ENCODE peak calls at places on chromosomes 13 and 19, in five cellular contexts. One of them, this sample, is unnamed.

GRCh38 chr13:73803997-73804396 is 330.2 kb downstream of the KLF12 start:
- DNase-seq in body of pancreas: no peak
- DNase-seq in stomach: no peak
- DNase-seq in heart left ventricle: no peak
- DNase-seq in fibroblast of the aortic adventitia: no peak
- DNase-seq in this sample: no peak

GRCh38 chr19:14375582-14376291 is 5.5 kb upstream of the ADGRE5 start:
- DNase-seq in stomach: no peak
- DNase-seq in body of pancreas: no peak
- DNase-seq in heart left ventricle: peak; percentile 81
- DNase-seq in fibroblast of the aortic adventitia: peak; percentile 54
- DNase-seq in this sample: peak; percentile 57

GRCh38 chr13:84645196-84646071 is 763.2 kb upstream of the SLITRK1 start:
- DNase-seq in body of pancreas: peak; percentile 6
- DNase-seq in heart left ventricle: no peak
- DNase-seq in stomach: no peak
- DNase-seq in fibroblast of the aortic adventitia: peak; percentile 92
- DNase-seq in this sample: no peak

GRCh38 chr13:77386880-77387606 is 60.1 kb upstream of the MYCBP2 start:
- DNase-seq in stomach: no peak
- DNase-seq in body of pancreas: no peak
- DNase-seq in fibroblast of the aortic adventitia: peak; percentile 73
- DNase-seq in heart left ventricle: no peak
- DNase-seq in this sample: no peak

GRCh38 chr19:16628984-16629691 is 1.1 kb upstream of the MED26 start:
- DNase-seq in heart left ventricle: no peak
- DNase-seq in fibroblast of the aortic adventitia: peak; percentile 82
- DNase-seq in stomach: peak; percentile 48
- DNase-seq in body of pancreas: peak; percentile 66
- DNase-seq in this sample: no peak

GRCh38 chr13:111662451-111662850 is 342.0 kb downstream of the TEX29 start:
- DNase-seq in body of pancreas: no peak
- DNase-seq in heart left ventricle: no peak
- DNase-seq in stomach: no peak
- DNase-seq in fibroblast of the aortic adventitia: no peak
- DNase-seq in this sample: no peak

GRCh38 chr19:51632126-51632525 is 1.9 kb upstream of the SIGLEC5 start:
- DNase-seq in heart left ventricle: no peak
- DNase-seq in fibroblast of the aortic adventitia: no peak
- DNase-seq in stomach: no peak
- DNase-seq in body of pancreas: no peak
- DNase-seq in this sample: no peak

GRCh38 chr19:15137777-15138176 is 30.6 kb downstream of the SYDE1 start:
- DNase-seq in stomach: no peak
- DNase-seq in body of pancreas: no peak
- DNase-seq in heart left ventricle: no peak
- DNase-seq in fibroblast of the aortic adventitia: peak; percentile 42
- DNase-seq in this sample: no peak

GRCh38 chr19:1495051-1495798 is 4.2 kb downstream of the REEP6 start:
- DNase-seq in stomach: no peak
- DNase-seq in body of pancreas: no peak
- DNase-seq in fibroblast of the aortic adventitia: no peak
- DNase-seq in heart left ventricle: no peak
- DNase-seq in this sample: no peak

GRCh38 chr19:55227241-55228014 is 1.1 kb downstream of the TMEM86B start:
- DNase-seq in stomach: no peak
- DNase-seq in fibroblast of the aortic adventitia: no peak
- DNase-seq in heart left ventricle: no peak
- DNase-seq in body of pancreas: no peak
- DNase-seq in this sample: peak; percentile 43

GRCh38 chr13:72150502-72150901 is 283.5 kb upstream of the DACH1 start:
- DNase-seq in body of pancreas: no peak
- DNase-seq in stomach: no peak
- DNase-seq in fibroblast of the aortic adventitia: no peak
- DNase-seq in heart left ventricle: no peak
- DNase-seq in this sample: no peak

GRCh38 chr19:7366701-7367420 is 18.1 kb downstream of the ARHGEF18 start:
- DNase-seq in heart left ventricle: no peak
- DNase-seq in fibroblast of the aortic adventitia: peak; percentile 50
- DNase-seq in body of pancreas: no peak
- DNase-seq in stomach: no peak
- DNase-seq in this sample: no peak

GRCh38 chr13:84867246-84867645 is 932.0 kb downstream of the SLITRK6 start:
- DNase-seq in body of pancreas: no peak
- DNase-seq in fibroblast of the aortic adventitia: no peak
- DNase-seq in heart left ventricle: no peak
- DNase-seq in stomach: no peak
- DNase-seq in this sample: no peak

GRCh38 chr19:18418725-18419194 is 438 bp upstream of the SSBP4 start:
- DNase-seq in body of pancreas: peak; percentile 50
- DNase-seq in stomach: no peak
- DNase-seq in heart left ventricle: peak; percentile 77
- DNase-seq in fibroblast of the aortic adventitia: peak; percentile 42
- DNase-seq in this sample: no peak

GRCh38 chr13:44142540-44142867 is 231.1 kb upstream of the SERP2 start:
- DNase-seq in body of pancreas: peak; percentile 16
- DNase-seq in heart left ventricle: no peak
- DNase-seq in fibroblast of the aortic adventitia: no peak
- DNase-seq in stomach: no peak
- DNase-seq in this sample: no peak

GRCh38 chr19:2036424-2036823 is 14.6 kb downstream of the MKNK2 start:
- DNase-seq in heart left ventricle: no peak
- DNase-seq in fibroblast of the aortic adventitia: no peak
- DNase-seq in stomach: no peak
- DNase-seq in body of pancreas: no peak
- DNase-seq in this sample: no peak

GRCh38 chr13:48275507-48275906 is 28.0 kb upstream of the RB1 start:
- DNase-seq in stomach: no peak
- DNase-seq in fibroblast of the aortic adventitia: peak; percentile 8
- DNase-seq in body of pancreas: no peak
- DNase-seq in heart left ventricle: no peak
- DNase-seq in this sample: no peak

GRCh38 chr19:3046621-3047306 is 15.5 kb downstream of the TLE5 start:
- DNase-seq in body of pancreas: peak; percentile 57
- DNase-seq in fibroblast of the aortic adventitia: no peak
- DNase-seq in stomach: no peak
- DNase-seq in heart left ventricle: no peak
- DNase-seq in this sample: no peak

GRCh38 chr13:108915634-108916497 is 286.5 kb downstream of the MYO16 start:
- DNase-seq in stomach: peak; percentile 95
- DNase-seq in fibroblast of the aortic adventitia: peak; percentile 96
- DNase-seq in body of pancreas: peak; percentile 95
- DNase-seq in heart left ventricle: peak; percentile 77
- DNase-seq in this sample: peak; percentile 71

GRCh38 chr19:383040-383439 is 25.9 kb downstream of the C2CD4C start:
- DNase-seq in heart left ventricle: peak; percentile 25
- DNase-seq in fibroblast of the aortic adventitia: no peak
- DNase-seq in stomach: no peak
- DNase-seq in body of pancreas: no peak
- DNase-seq in this sample: no peak

GRCh38 chr19:5814123-5814839 is 9.4 kb downstream of the NRTN start:
- DNase-seq in heart left ventricle: no peak
- DNase-seq in body of pancreas: no peak
- DNase-seq in fibroblast of the aortic adventitia: no peak
- DNase-seq in stomach: no peak
- DNase-seq in this sample: no peak

GRCh38 chr13:40613192-40613818 is 53.1 kb downstream of the FOXO1 start:
- DNase-seq in heart left ventricle: no peak
- DNase-seq in stomach: peak; percentile 56
- DNase-seq in body of pancreas: peak; percentile 62
- DNase-seq in fibroblast of the aortic adventitia: no peak
- DNase-seq in this sample: peak; percentile 82

GRCh38 chr13:98285852-98286594 is 109.0 kb upstream of the RNF113B start:
- DNase-seq in stomach: no peak
- DNase-seq in body of pancreas: no peak
- DNase-seq in heart left ventricle: no peak
- DNase-seq in fibroblast of the aortic adventitia: no peak
- DNase-seq in this sample: no peak

GRCh38 chr13:42047561-42048322 is 706 bp upstream of the DGKH start:
- DNase-seq in body of pancreas: peak; percentile 53
- DNase-seq in fibroblast of the aortic adventitia: peak; percentile 78
- DNase-seq in heart left ventricle: peak; percentile 71
- DNase-seq in stomach: peak; percentile 57
- DNase-seq in this sample: peak; percentile 75

GRCh38 chr13:46171223-46171622 is 10.8 kb downstream of the LCP1 start:
- DNase-seq in heart left ventricle: no peak
- DNase-seq in body of pancreas: no peak
- DNase-seq in fibroblast of the aortic adventitia: no peak
- DNase-seq in stomach: no peak
- DNase-seq in this sample: no peak

GRCh38 chr19:31346660-31347059 is 2.6 kb downstream of the TSHZ3 start:
- DNase-seq in body of pancreas: no peak
- DNase-seq in fibroblast of the aortic adventitia: no peak
- DNase-seq in stomach: no peak
- DNase-seq in heart left ventricle: no peak
- DNase-seq in this sample: no peak

GRCh38 chr19:45195764-45196163 is 17.2 kb downstream of the BLOC1S3 start:
- DNase-seq in heart left ventricle: no peak
- DNase-seq in body of pancreas: no peak
- DNase-seq in stomach: no peak
- DNase-seq in fibroblast of the aortic adventitia: no peak
- DNase-seq in this sample: no peak

GRCh38 chr19:10292789-10293636 is 3.3 kb downstream of the ICAM5 start:
- DNase-seq in heart left ventricle: no peak
- DNase-seq in body of pancreas: no peak
- DNase-seq in stomach: no peak
- DNase-seq in fibroblast of the aortic adventitia: no peak
- DNase-seq in this sample: peak; percentile 52
- H3K4me3 ChIP-seq in heart left ventricle: peak overlapping the region; percentile 1
- H3K4me3 ChIP-seq in body of pancreas: no peak overlapping the region
- H3K4me3 ChIP-seq in stomach: peak overlapping the region; percentile 51
- H3K4me3 ChIP-seq in fibroblast of the aortic adventitia: no peak overlapping the region
- H3K4me3 ChIP-seq in this sample: peak overlapping the region; percentile 37

DNA sequence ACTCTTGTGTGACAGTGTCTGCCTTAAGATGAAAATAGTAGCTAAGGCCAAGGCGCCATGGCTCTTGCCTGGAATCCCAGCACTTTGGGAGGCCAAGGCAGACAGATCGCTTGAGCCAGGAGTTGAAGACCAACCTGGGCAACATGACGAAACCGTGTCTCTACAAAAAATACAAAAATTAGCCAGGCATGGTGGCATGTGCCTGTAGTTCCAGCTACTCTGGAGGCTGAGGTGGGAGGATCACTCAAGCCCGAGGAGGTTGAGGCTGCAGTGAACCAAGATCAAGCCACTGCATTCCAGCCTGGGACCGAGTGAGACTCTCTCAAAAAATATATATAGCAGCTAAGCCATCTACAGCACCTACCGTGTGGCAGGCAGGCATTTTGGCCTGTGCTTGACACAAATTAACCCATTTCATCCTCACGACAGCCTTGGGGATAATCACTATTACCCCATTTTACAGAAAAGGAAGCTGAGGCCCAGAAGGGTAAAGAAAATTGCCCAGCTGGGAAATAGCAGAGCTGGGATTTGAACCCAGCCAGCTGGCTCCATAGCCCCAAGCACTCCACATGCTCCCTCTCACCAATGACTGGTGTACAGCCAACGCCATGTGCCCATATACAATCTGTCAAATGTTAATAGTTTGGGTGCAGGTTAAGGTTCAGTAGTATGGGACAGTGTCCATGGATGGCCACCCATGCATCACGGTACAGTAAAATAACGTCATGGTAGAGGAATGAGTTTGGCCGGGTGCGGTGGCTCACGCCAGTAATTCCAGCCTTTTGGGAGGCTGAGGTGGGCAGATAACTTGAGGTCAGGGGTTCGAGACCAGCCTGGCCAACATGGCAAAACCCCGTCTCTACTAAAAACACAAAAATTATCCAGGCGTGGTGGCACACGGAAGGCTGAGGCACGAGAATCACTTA is 3.1 kb downstream of the SLC1A5 start:
- DNase-seq in fibroblast of the aortic adventitia: peak; percentile 56
- DNase-seq in stomach: no peak
- DNase-seq in body of pancreas: no peak
- DNase-seq in heart left ventricle: no peak
- DNase-seq in this sample: no peak
- H3K4me3 ChIP-seq in fibroblast of the aortic adventitia: peak overlapping the region; percentile 96
- H3K4me3 ChIP-seq in stomach: peak overlapping the region; percentile 83
- H3K4me3 ChIP-seq in body of pancreas: no peak overlapping the region
- H3K4me3 ChIP-seq in heart left ventricle: no peak overlapping the region
- H3K4me3 ChIP-seq in this sample: peak overlapping the region; percentile 89

GRCh38 chr19:40198272-40198990 is 7.2 kb downstream of the MAP3K10 start:
- DNase-seq in stomach: no peak
- DNase-seq in body of pancreas: no peak
- DNase-seq in fibroblast of the aortic adventitia: no peak
- DNase-seq in heart left ventricle: no peak
- DNase-seq in this sample: no peak

GRCh38 chr19:40193587-40193849 is 2.3 kb downstream of the MAP3K10 start:
- DNase-seq in fibroblast of the aortic adventitia: peak; percentile 45
- DNase-seq in heart left ventricle: no peak
- DNase-seq in stomach: no peak
- DNase-seq in body of pancreas: no peak
- DNase-seq in this sample: no peak

GRCh38 chr19:40190891-40191835 is at the start of gene MAP3K10:
- DNase-seq in body of pancreas: peak; percentile 75
- DNase-seq in fibroblast of the aortic adventitia: peak; percentile 61
- DNase-seq in stomach: peak; percentile 72
- DNase-seq in heart left ventricle: peak; percentile 90
- DNase-seq in this sample: peak; percentile 83

GRCh38 chr19:40191836-40192646 is 815 bp downstream of the MAP3K10 start:
- DNase-seq in heart left ventricle: no peak
- DNase-seq in body of pancreas: peak; percentile 35
- DNase-seq in fibroblast of the aortic adventitia: peak; percentile 10
- DNase-seq in stomach: no peak
- DNase-seq in this sample: no peak

DNA sequence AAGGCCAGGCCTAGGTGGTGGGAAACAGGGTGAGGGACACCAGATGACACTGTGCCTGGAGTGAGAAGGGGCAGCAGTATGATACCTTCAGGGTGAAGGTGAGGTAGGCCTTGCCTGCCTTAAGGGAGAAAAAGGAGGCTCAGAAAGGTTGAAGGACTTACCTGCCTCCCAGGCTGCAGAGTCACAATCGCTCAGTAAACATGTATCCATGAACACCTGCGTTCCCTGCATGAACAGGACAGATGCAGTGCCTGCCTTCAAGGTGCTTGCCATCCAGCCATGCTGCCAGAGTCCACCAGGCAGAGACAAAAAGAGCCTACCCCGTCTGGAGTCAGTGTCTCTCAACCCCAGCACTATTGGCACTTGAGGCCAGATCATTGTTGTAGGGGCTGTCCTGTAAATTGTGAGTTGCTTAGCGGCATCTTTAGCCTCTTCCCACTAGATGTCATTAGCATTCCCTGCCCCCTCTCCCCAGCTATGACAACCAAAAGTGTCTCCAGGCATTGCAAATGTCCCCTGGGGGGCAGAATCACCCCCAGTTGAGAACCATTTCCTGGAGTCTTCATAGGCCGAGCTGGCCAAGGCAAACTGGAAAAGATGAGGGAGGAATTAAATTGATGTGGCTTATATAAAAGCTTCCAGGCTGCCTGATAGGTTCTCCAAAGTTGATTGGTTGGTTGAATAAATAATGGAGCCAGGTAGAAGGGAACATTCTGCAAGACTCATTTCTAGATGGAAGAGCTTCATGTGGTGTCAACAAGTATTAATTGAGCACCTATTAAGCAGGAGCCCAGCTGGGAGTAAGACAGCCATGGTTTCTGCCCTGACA is 1.7 kb downstream of the MAP3K10 start:
- DNase-seq in body of pancreas: no peak
- DNase-seq in fibroblast of the aortic adventitia: no peak
- DNase-seq in stomach: no peak
- DNase-seq in heart left ventricle: no peak
- DNase-seq in this sample: no peak
- H3K4me3 ChIP-seq in body of pancreas: no peak overlapping the region
- H3K4me3 ChIP-seq in fibroblast of the aortic adventitia: peak overlapping the region; percentile 82
- H3K4me3 ChIP-seq in stomach: peak overlapping the region; percentile 95
- H3K4me3 ChIP-seq in heart left ventricle: no peak overlapping the region
- H3K4me3 ChIP-seq in this sample: peak overlapping the region; percentile 99

GRCh38 chr19:11195169-11195568 is 2.2 kb downstream of the KANK2 start:
- DNase-seq in heart left ventricle: no peak
- DNase-seq in fibroblast of the aortic adventitia: no peak
- DNase-seq in body of pancreas: no peak
- DNase-seq in stomach: no peak
- DNase-seq in this sample: no peak
- H3K4me3 ChIP-seq in heart left ventricle: peak overlapping the region; percentile 37
- H3K4me3 ChIP-seq in fibroblast of the aortic adventitia: peak overlapping the region; percentile 65
- H3K4me3 ChIP-seq in body of pancreas: no peak overlapping the region
- H3K4me3 ChIP-seq in stomach: peak overlapping the region; percentile 67
- H3K4me3 ChIP-seq in this sample: peak overlapping the region; percentile 77

This sample was measured in Peyer's patch.